ENCODE peak calls at places on chromosome 13, in four cellular contexts. B, Z, O and V are unnamed samples. For H3K4me1, the result is how much of the 10 kb centered on the place peaks cover.

GRCh38 chr13:113806104-113806471 is 47.1 kb downstream of the TMEM255B start:
- DNase-seq in Z (no peak), B (no peak), O (no peak), V (no peak)

GRCh38 chr13:30804474-30804873 is 69.1 kb downstream of the ALOX5AP start:
- DNase-seq in O (no peak), B (no peak), Z (no peak), V (no peak)

GRCh38 chr13:24995225-24995804 is 100.6 kb upstream of the PABPC3 start:
- DNase-seq in B (no peak), Z (no peak), O (peak), V (peak)

GRCh38 chr13:113364371-113364932 is 522 bp upstream of the GRTP1 start:
- DNase-seq in O (no peak), Z (peak), B (no peak), V (no peak)

GRCh38 chr13:47661076-47661475 is 340.0 kb downstream of the SUCLA2 start:
- DNase-seq in B (no peak), Z (no peak), O (no peak), V (no peak)

GRCh38 chr13:63944896-63945295 is 2529.2 kb upstream of the PCDH20 start:
- DNase-seq in Z (no peak), O (no peak), B (no peak), V (no peak)

GRCh38 chr13:25037057-25037813 is 58.7 kb upstream of the PABPC3 start:
- DNase-seq in O (no peak), Z (no peak), B (no peak), V (peak)

GRCh38 chr13:96338030-96338429 is 248.1 kb downstream of the HS6ST3 start:
- DNase-seq in B (no peak), O (no peak), Z (no peak), V (no peak)

GRCh38 chr13:79512950-79513349 is 32.0 kb downstream of the NDFIP2 start:
- DNase-seq in Z (no peak), B (no peak), O (no peak), V (no peak)

GRCh38 chr13:30181856-30182651 is 125.3 kb downstream of the KATNAL1 start:
- DNase-seq in B (no peak), Z (no peak), O (no peak), V (no peak)

GRCh38 chr13:20588529-20589110 is 21.7 kb downstream of the IFT88 start:
- DNase-seq in O (no peak), Z (no peak), B (no peak), V (peak)

GRCh38 chr13:45412274-45413049 is 5.7 kb downstream of the SLC25A30 start:
- DNase-seq in Z (no peak), B (no peak), O (no peak), V (no peak)

GRCh38 chr13:73938375-73939070 is 195.7 kb downstream of the KLF12 start:
- DNase-seq in B (no peak), O (no peak), Z (no peak), V (no peak)

GRCh38 chr13:50421457-50422130 is 406.4 kb downstream of the KCNRG start:
- DNase-seq in B (no peak), O (no peak), Z (no peak), V (peak)
- H3K4me1 ChIP-seq in B (under half), O (under half), Z (under half), V (under half)

DNA sequence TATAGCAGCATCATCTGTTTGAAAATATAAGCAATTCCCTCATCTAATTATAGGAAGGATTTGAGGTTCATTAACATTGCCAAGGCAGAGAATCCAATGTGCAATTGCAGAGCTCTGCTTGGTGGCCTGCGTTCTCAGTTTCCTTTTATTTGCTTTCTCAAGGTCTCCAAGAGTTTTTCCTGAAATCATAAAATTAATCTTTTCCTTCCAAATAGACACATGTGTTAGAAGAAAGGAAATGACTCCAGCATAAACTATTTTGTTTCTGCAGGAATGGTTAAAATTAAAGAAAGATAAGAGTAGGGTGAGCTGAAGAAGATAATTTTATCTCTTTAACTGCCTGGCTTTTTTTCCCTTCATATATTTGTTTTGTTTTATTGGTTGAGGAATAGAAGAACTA is 241.8 kb downstream of the DACH1 start:
- DNase-seq in B (no peak), Z (no peak), O (no peak), V (no peak)
- H3K4me3 ChIP-seq in B (no peak), Z (no peak), O (no peak), V (no peak)

GRCh38 chr13:99336750-99337149 is 29.6 kb upstream of the GPR183 start:
- DNase-seq in Z (no peak), O (no peak), B (no peak), V (no peak)

GRCh38 chr13:99335603-99336002 is 28.4 kb upstream of the GPR183 start:
- DNase-seq in O (no peak), Z (no peak), B (no peak), V (no peak)

GRCh38 chr13:99332456-99332855 is 25.3 kb upstream of the GPR183 start:
- DNase-seq in O (no peak), B (no peak), Z (no peak), V (no peak)

GRCh38 chr13:99331881-99332293 is 24.7 kb upstream of the GPR183 start:
- DNase-seq in O (no peak), B (no peak), Z (no peak), V (no peak)

GRCh38 chr13:99335087-99335486 is 27.9 kb upstream of the GPR183 start:
- DNase-seq in O (no peak), B (no peak), Z (no peak), V (no peak)
- H3K4me1 ChIP-seq in O (under half), B (under half), Z (under half), V (under half)

DNA sequence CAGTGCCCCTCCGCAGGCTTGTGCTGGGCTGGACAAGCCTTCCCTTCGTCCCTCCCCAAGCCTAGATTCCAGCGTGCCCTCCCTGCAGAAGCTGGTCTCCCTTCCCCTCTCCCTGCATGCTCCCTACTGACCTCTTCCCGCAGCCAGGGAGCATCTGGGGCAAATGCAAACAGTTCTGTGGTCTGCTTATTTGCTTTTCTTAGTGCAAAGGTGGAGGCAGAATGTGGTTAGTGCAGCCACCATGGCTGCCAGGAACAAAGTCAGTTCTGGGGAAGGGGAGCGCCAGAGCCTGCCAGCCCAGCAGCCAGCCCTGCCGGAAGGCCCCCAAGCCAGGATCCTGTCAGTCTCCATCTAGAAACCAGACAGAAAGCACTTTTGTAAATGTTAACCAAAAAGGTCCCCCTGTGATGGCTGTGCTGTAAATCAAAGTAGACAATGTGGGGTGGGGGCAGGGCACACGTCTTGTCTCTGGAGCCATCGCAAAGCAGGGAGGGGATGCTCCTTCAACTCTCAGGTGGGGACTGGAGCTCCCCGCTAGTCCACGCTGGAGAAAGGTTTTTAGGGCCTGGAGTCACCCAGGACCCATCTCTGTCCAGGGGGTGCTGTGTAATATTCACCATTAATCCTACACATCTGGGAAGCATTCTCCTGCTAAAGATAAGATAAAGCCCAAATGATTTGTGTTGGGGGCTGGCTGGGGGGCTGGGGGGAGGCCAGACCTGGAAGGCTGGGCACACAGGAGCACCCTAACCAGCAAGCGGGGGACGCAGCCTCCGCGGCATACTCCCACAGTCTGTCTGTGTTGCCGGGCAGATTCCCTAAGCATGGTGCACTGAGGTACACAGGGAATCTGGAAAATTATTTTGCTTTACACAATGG is 30.9 kb downstream of the SERP2 start:
- DNase-seq in Z (no peak), B (no peak), O (no peak), V (peak)
- H3K4me3 ChIP-seq in Z (no peak), B (no peak), O (no peak), V (no peak)

GRCh38 chr13:91122766-91123165 is 224.7 kb upstream of the MIR17HG start:
- DNase-seq in B (no peak), O (no peak), Z (no peak), V (no peak)
- H3K4me1 ChIP-seq in B (under half), O (under half), Z (under half), V (under half)